ENCODE peak calls at places on chromosomes 5 and 9, in four cellular contexts. I is right atrium auricular region, D is sigmoid colon, Z is BJ. P is an unnamed sample.

GRCh38 chr9:76796296-76796695 is 32.1 kb downstream of the PCA3 start:
- DNase-seq in I (no peak), D (no peak), Z (no peak), P (no peak)

GRCh38 chr5:132759114-132760042 is 12.2 kb downstream of the CCNI2 start:
- DNase-seq in I (peak; percentile 50), D (no peak), Z (no peak), P (peak; percentile 69)

GRCh38 chr5:137997726-137998213 is 35.1 kb downstream of the FAM13B start:
- DNase-seq in I (no peak), D (no peak), Z (no peak), P (no peak)

GRCh38 chr5:17888155-17888554 is 253.9 kb downstream of the TAF11L14 start:
- DNase-seq in I (no peak), D (no peak), Z (no peak), P (no peak)

GRCh38 chr5:134175874-134176522 is 752 bp downstream of the SKP1 start:
- DNase-seq in I (no peak), D (peak; percentile 68), Z (no peak), P (no peak)

GRCh38 chr5:100232730-100233129 is 302.4 kb upstream of the FAM174A start:
- DNase-seq in I (no peak), D (no peak), Z (no peak), P (no peak)

GRCh38 chr5:98391921-98392625 is 381.4 kb upstream of the RGMB start:
- DNase-seq in I (no peak), D (no peak), Z (no peak), P (no peak)

GRCh38 chr5:140648132-140648432 is 453 bp downstream of the IK start:
- DNase-seq in I (no peak), D (no peak), Z (no peak), P (no peak)

GRCh38 chr9:137354153-137354844 is 52.2 kb upstream of the NRARP start:
- DNase-seq in I (no peak), D (no peak), Z (no peak), P (no peak)

GRCh38 chr9:98916660-98917059 is 27.0 kb upstream of the COL15A1 start:
- DNase-seq in I (no peak), D (peak; percentile 88), Z (no peak), P (peak; percentile 70)

GRCh38 chr5:133198511-133198910 is 146.7 kb downstream of the HSPA4 start:
- DNase-seq in I (peak; percentile 42), D (no peak), Z (no peak), P (no peak)

GRCh38 chr5:124742983-124743533 is 3.4 kb downstream of the ZNF608 start:
- DNase-seq in I (peak; percentile 70), D (peak; percentile 73), Z (no peak), P (no peak)

GRCh38 chr5:1293416-1293996 is 1.4 kb downstream of the TERT start:
- DNase-seq in I (no peak), D (no peak), Z (no peak), P (peak; percentile 79)

GRCh38 chr9:74496819-74497749 is at the start of gene RORB:
- DNase-seq in I (no peak), D (peak; percentile 71), Z (no peak), P (no peak)

GRCh38 chr9:85536076-85536475 is 205.7 kb downstream of the AGTPBP1 start:
- DNase-seq in I (no peak), D (no peak), Z (peak; percentile 12), P (no peak)

GRCh38 chr9:107546859-107547258 is 57.3 kb upstream of the KLF4 start:
- DNase-seq in I (no peak), D (no peak), Z (no peak), P (no peak)

GRCh38 chr5:124935060-124935459 is 188.6 kb upstream of the ZNF608 start:
- DNase-seq in I (no peak), D (no peak), Z (no peak), P (no peak)

GRCh38 chr5:168707646-168708300 is 128.6 kb upstream of the PANK3 start:
- DNase-seq in I (no peak), D (no peak), Z (no peak), P (no peak)

GRCh38 chr5:159732220-159732619 is 184.1 kb upstream of the ADRA1B start:
- DNase-seq in I (no peak), D (no peak), Z (peak; percentile 12), P (no peak)

GRCh38 chr9:5786370-5787127 is 46.4 kb downstream of the ERMP1 start:
- DNase-seq in I (no peak), D (no peak), Z (no peak), P (no peak)

GRCh38 chr9:21443849-21444625 is 3.8 kb downstream of the IFNA1 start:
- DNase-seq in I (no peak), D (no peak), Z (no peak), P (no peak)

GRCh38 chr9:32294051-32294600 is 90.3 kb upstream of the ACO1 start:
- DNase-seq in I (no peak), D (no peak), Z (no peak), P (no peak)

GRCh38 chr9:129451089-129451656 is 169.7 kb downstream of the C9orf50 start:
- DNase-seq in I (no peak), D (peak; percentile 73), Z (no peak), P (no peak)

GRCh38 chr5:51376504-51376903 is 6.7 kb upstream of the ISL1 start:
- DNase-seq in I (no peak), D (no peak), Z (no peak), P (no peak)

GRCh38 chr5:77945874-77946273 is 169.7 kb upstream of the TBCA start:
- DNase-seq in I (no peak), D (no peak), Z (no peak), P (no peak)

GRCh38 chr5:132030610-132031009 is 19.2 kb upstream of the ACSL6 start:
- DNase-seq in I (peak; percentile 42), D (no peak), Z (no peak), P (no peak)

GRCh38 chr5:77210091-77211012 is at the start of gene PDE8B:
- DNase-seq in I (no peak), D (no peak), Z (no peak), P (no peak)

DNA sequence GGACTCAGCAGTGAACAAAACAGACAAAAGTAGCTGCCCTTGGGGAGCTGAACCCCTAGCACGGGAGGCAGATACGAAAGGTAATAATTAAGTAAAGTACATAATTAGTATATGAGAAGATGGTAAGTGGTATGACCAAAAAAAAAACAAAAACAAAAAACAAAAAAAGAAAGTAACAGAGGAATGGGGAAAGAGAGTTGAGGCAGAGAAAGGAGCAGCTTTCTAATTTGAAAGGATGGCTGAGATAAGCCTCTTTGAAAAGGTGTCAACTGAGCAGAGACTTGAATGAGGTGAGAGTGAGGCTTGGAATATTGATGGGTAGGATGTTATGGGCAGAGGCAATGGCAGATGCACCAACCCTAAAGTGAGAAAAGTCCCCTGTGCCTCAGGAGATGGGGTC is 69.7 kb downstream of the CARTPT start:
- DNase-seq in I (no peak), D (no peak), Z (no peak), P (no peak)
- TF ChIP-seq CTCF in I (no peak), D (no peak), Z (no peak), P (no peak)

DNA sequence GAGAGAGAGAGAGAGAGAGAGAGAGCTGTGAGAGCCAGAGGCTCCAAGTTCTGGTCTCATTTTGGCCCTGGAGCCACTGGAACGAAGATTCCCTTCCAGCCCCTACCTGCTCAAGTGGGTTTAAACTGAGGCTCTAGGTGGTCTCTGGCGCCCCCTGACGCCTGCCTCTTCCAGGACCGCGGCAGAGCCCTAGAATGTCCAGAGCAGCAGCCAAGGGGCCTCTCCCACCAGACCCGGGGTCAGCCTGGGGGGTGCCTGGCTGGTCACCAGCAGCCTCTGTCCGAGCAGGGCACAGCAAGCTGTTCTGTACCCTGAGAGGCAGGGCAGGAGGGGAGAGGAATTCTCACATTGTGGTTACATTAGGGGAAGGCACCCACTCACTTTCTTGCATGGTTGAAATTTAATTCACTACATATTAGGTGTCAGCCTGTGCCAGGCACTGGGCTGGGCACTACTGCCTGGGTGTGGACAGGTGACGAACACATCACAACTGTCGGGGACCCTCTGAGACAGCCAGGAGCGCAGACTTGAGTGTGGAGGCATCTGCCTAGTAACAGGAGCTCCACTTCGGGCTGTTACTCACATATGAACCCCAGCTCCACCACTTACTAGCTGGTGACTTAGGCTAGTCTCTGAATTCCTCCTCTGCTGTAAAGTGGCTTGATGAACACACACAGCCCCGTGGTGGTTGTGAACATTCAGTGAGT is 44.5 kb downstream of the AMBP start:
- DNase-seq in I (peak; percentile 59), D (peak; percentile 59), Z (no peak), P (peak; percentile 84)
- TF ChIP-seq CTCF in I (peak; percentile 77), D (no peak), Z (peak; percentile 54), P (peak; percentile 61)

GRCh38 chr9:10232352-10232930 is 380.4 kb downstream of the PTPRD start:
- DNase-seq in I (no peak), D (no peak), Z (no peak), P (no peak)
- TF ChIP-seq CTCF in I (peak; percentile 30), D (no peak), Z (no peak), P (peak; percentile 24)

DNA sequence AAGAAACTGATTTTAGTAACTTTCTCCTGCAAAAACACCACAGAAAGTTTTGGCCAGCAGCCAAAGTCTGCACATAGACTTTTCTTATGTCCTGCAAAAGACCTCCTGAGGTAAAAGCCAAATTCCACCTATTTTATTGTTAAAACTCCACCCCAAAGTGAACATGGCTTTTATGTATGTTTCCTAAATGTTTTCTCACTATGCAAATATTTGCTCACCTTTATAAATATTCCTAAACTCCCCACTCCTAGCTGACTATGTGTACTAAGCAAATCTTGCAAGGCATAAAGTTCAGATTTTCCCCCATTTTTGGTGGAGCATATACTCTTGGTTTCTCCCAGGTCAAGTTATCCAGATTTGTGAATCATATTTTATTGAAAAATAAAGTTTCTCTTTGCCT is 446.2 kb downstream of the DNAH5 start:
- DNase-seq in I (no peak), D (no peak), Z (no peak), P (no peak)
- TF ChIP-seq CTCF in I (no peak), D (no peak), Z (no peak), P (no peak)

GRCh38 chr5:147688965-147689364 is 93.6 kb downstream of the JAKMIP2 start:
- DNase-seq in I (no peak), D (peak; percentile 88), Z (no peak), P (no peak)

GRCh38 chr5:147691134-147691533 is 91.4 kb downstream of the JAKMIP2 start:
- DNase-seq in I (no peak), D (no peak), Z (no peak), P (no peak)

GRCh38 chr5:147693238-147693637 is 89.3 kb downstream of the JAKMIP2 start:
- DNase-seq in I (no peak), D (no peak), Z (no peak), P (no peak)

GRCh38 chr5:147689436-147689835 is 93.1 kb downstream of the JAKMIP2 start:
- DNase-seq in I (no peak), D (peak; percentile 75), Z (no peak), P (no peak)

GRCh38 chr5:147690595-147690994 is 91.9 kb downstream of the JAKMIP2 start:
- DNase-seq in I (no peak), D (no peak), Z (no peak), P (no peak)
- TF ChIP-seq CTCF in I (no peak), D (no peak), Z (no peak), P (no peak)

P was measured in osteocyte.